ENCODE peak calls at places on chromosome 4, in ten cellular contexts. One of them, this sample, is unnamed.

GRCh38 chr4:4852591-4853362 is 6.7 kb upstream of the MSX1 start:
- DNase-seq in prostate gland: no peak
- DNase-seq in adrenal gland: no peak
- DNase-seq in tibial nerve: no peak
- DNase-seq in suprapubic skin: no peak
- DNase-seq in ovary: no peak
- DNase-seq in esophagus muscularis mucosa: no peak
- DNase-seq in lower leg skin: peak; percentile 44
- DNase-seq in NB4: no peak
- DNase-seq in A549: no peak
- DNase-seq in this sample: no peak

GRCh38 chr4:70892086-70892769 is 9.9 kb upstream of the MOB1B start:
- DNase-seq in prostate gland: no peak
- DNase-seq in adrenal gland: no peak
- DNase-seq in tibial nerve: peak; percentile 56
- DNase-seq in suprapubic skin: peak; percentile 62
- DNase-seq in ovary: no peak
- DNase-seq in esophagus muscularis mucosa: no peak
- DNase-seq in lower leg skin: peak; percentile 62
- DNase-seq in NB4: peak; percentile 84
- DNase-seq in A549: no peak
- DNase-seq in this sample: peak; percentile 40

GRCh38 chr4:26320159-26320452 is 708 bp upstream of the RBPJ start:
- DNase-seq in prostate gland: no peak
- DNase-seq in adrenal gland: no peak
- DNase-seq in tibial nerve: no peak
- DNase-seq in suprapubic skin: no peak
- DNase-seq in ovary: no peak
- DNase-seq in esophagus muscularis mucosa: no peak
- DNase-seq in lower leg skin: no peak
- DNase-seq in NB4: no peak
- DNase-seq in A549: no peak
- DNase-seq in this sample: no peak

GRCh38 chr4:14853186-14853946 is 148.9 kb upstream of the CPEB2 start:
- DNase-seq in prostate gland: no peak
- DNase-seq in adrenal gland: no peak
- DNase-seq in tibial nerve: no peak
- DNase-seq in suprapubic skin: no peak
- DNase-seq in ovary: no peak
- DNase-seq in esophagus muscularis mucosa: no peak
- DNase-seq in lower leg skin: no peak
- DNase-seq in NB4: no peak
- DNase-seq in A549: peak; percentile 39
- DNase-seq in this sample: no peak

GRCh38 chr4:124025423-124025822 is 628.8 kb downstream of the SPRY1 start:
- DNase-seq in prostate gland: no peak
- DNase-seq in adrenal gland: no peak
- DNase-seq in tibial nerve: no peak
- DNase-seq in suprapubic skin: no peak
- DNase-seq in ovary: no peak
- DNase-seq in esophagus muscularis mucosa: no peak
- DNase-seq in lower leg skin: no peak
- DNase-seq in NB4: no peak
- DNase-seq in A549: no peak
- DNase-seq in this sample: no peak

GRCh38 chr4:1357356-1358248 is 10.6 kb downstream of the UVSSA start:
- DNase-seq in prostate gland: no peak
- DNase-seq in adrenal gland: no peak
- DNase-seq in tibial nerve: no peak
- DNase-seq in suprapubic skin: no peak
- DNase-seq in ovary: no peak
- DNase-seq in esophagus muscularis mucosa: no peak
- DNase-seq in lower leg skin: no peak
- DNase-seq in NB4: no peak
- DNase-seq in A549: no peak
- DNase-seq in this sample: no peak

GRCh38 chr4:7625073-7625472 is 190.3 kb upstream of the PSAPL1 start:
- DNase-seq in prostate gland: no peak
- DNase-seq in adrenal gland: no peak
- DNase-seq in tibial nerve: no peak
- DNase-seq in suprapubic skin: no peak
- DNase-seq in ovary: no peak
- DNase-seq in esophagus muscularis mucosa: no peak
- DNase-seq in lower leg skin: no peak
- DNase-seq in NB4: no peak
- DNase-seq in A549: no peak
- DNase-seq in this sample: no peak

GRCh38 chr4:24798036-24798610 is 2.8 kb downstream of the SOD3 start:
- DNase-seq in prostate gland: no peak
- DNase-seq in adrenal gland: no peak
- DNase-seq in tibial nerve: no peak
- DNase-seq in suprapubic skin: no peak
- DNase-seq in ovary: no peak
- DNase-seq in esophagus muscularis mucosa: peak; percentile 79
- DNase-seq in lower leg skin: no peak
- DNase-seq in NB4: no peak
- DNase-seq in A549: no peak
- DNase-seq in this sample: no peak

GRCh38 chr4:174318829-174319764 is 35.4 kb downstream of the CEP44 start:
- DNase-seq in prostate gland: no peak
- DNase-seq in adrenal gland: no peak
- DNase-seq in tibial nerve: no peak
- DNase-seq in suprapubic skin: no peak
- DNase-seq in ovary: no peak
- DNase-seq in esophagus muscularis mucosa: no peak
- DNase-seq in lower leg skin: no peak
- DNase-seq in NB4: peak; percentile 48
- DNase-seq in A549: peak; percentile 36
- DNase-seq in this sample: no peak

GRCh38 chr4:106083065-106083464 is 187.8 kb downstream of the NPNT start:
- DNase-seq in prostate gland: no peak
- DNase-seq in adrenal gland: no peak
- DNase-seq in tibial nerve: no peak
- DNase-seq in suprapubic skin: no peak
- DNase-seq in ovary: no peak
- DNase-seq in esophagus muscularis mucosa: no peak
- DNase-seq in lower leg skin: no peak
- DNase-seq in NB4: no peak
- DNase-seq in A549: no peak
- DNase-seq in this sample: no peak

GRCh38 chr4:6991771-6992557 is 51.2 kb upstream of the TADA2B start:
- DNase-seq in prostate gland: peak; percentile 46
- DNase-seq in adrenal gland: peak; percentile 60
- DNase-seq in tibial nerve: no peak
- DNase-seq in suprapubic skin: no peak
- DNase-seq in ovary: no peak
- DNase-seq in esophagus muscularis mucosa: no peak
- DNase-seq in lower leg skin: peak; percentile 65
- DNase-seq in NB4: peak; percentile 27
- DNase-seq in A549: no peak
- DNase-seq in this sample: no peak

GRCh38 chr4:139453041-139453370 is 915 bp upstream of the RAB33B start:
- DNase-seq in prostate gland: peak; percentile 47
- DNase-seq in adrenal gland: no peak
- DNase-seq in tibial nerve: no peak
- DNase-seq in suprapubic skin: no peak
- DNase-seq in ovary: no peak
- DNase-seq in esophagus muscularis mucosa: no peak
- DNase-seq in lower leg skin: peak; percentile 61
- DNase-seq in NB4: peak; percentile 81
- DNase-seq in A549: peak; percentile 84
- DNase-seq in this sample: no peak

GRCh38 chr4:146959692-146960091 is 14.0 kb upstream of the TTC29 start:
- DNase-seq in prostate gland: no peak
- DNase-seq in adrenal gland: no peak
- DNase-seq in tibial nerve: no peak
- DNase-seq in suprapubic skin: no peak
- DNase-seq in ovary: no peak
- DNase-seq in esophagus muscularis mucosa: no peak
- DNase-seq in lower leg skin: no peak
- DNase-seq in NB4: no peak
- DNase-seq in A549: no peak
- DNase-seq in this sample: no peak

GRCh38 chr4:147550626-147551250 is 66.5 kb upstream of the TMEM184C start:
- DNase-seq in prostate gland: no peak
- DNase-seq in adrenal gland: no peak
- DNase-seq in tibial nerve: no peak
- DNase-seq in suprapubic skin: no peak
- DNase-seq in ovary: no peak
- DNase-seq in esophagus muscularis mucosa: no peak
- DNase-seq in lower leg skin: no peak
- DNase-seq in NB4: no peak
- DNase-seq in A549: no peak
- DNase-seq in this sample: no peak

GRCh38 chr4:25654971-25655963 is at the start of gene SLC34A2:
- DNase-seq in prostate gland: peak; percentile 19
- DNase-seq in adrenal gland: no peak
- DNase-seq in tibial nerve: no peak
- DNase-seq in suprapubic skin: no peak
- DNase-seq in ovary: no peak
- DNase-seq in esophagus muscularis mucosa: no peak
- DNase-seq in lower leg skin: no peak
- DNase-seq in NB4: no peak
- DNase-seq in A549: no peak
- DNase-seq in this sample: peak; percentile 24

GRCh38 chr4:54092800-54093608 is 7.0 kb upstream of the GSX2 start:
- DNase-seq in prostate gland: no peak
- DNase-seq in adrenal gland: no peak
- DNase-seq in tibial nerve: no peak
- DNase-seq in suprapubic skin: no peak
- DNase-seq in ovary: no peak
- DNase-seq in esophagus muscularis mucosa: no peak
- DNase-seq in lower leg skin: no peak
- DNase-seq in NB4: no peak
- DNase-seq in A549: no peak
- DNase-seq in this sample: no peak

GRCh38 chr4:76547167-76547760 is 112.2 kb downstream of the SHROOM3 start:
- DNase-seq in prostate gland: no peak
- DNase-seq in adrenal gland: no peak
- DNase-seq in tibial nerve: no peak
- DNase-seq in suprapubic skin: no peak
- DNase-seq in ovary: no peak
- DNase-seq in esophagus muscularis mucosa: no peak
- DNase-seq in lower leg skin: no peak
- DNase-seq in NB4: no peak
- DNase-seq in A549: no peak
- DNase-seq in this sample: no peak

GRCh38 chr4:150586162-150586561 is 4.2 kb downstream of the MAB21L2 start:
- DNase-seq in prostate gland: no peak
- DNase-seq in adrenal gland: no peak
- DNase-seq in tibial nerve: no peak
- DNase-seq in suprapubic skin: no peak
- DNase-seq in ovary: no peak
- DNase-seq in esophagus muscularis mucosa: no peak
- DNase-seq in lower leg skin: no peak
- DNase-seq in NB4: no peak
- DNase-seq in A549: no peak
- DNase-seq in this sample: no peak
- H3K4me3 ChIP-seq in prostate gland: no peak overlapping the region
- H3K4me3 ChIP-seq in adrenal gland: no peak overlapping the region
- H3K4me3 ChIP-seq in tibial nerve: no peak overlapping the region
- H3K4me3 ChIP-seq in suprapubic skin: no peak overlapping the region
- H3K4me3 ChIP-seq in ovary: no peak overlapping the region
- H3K4me3 ChIP-seq in esophagus muscularis mucosa: no peak overlapping the region
- H3K4me3 ChIP-seq in lower leg skin: no peak overlapping the region
- H3K4me3 ChIP-seq in NB4: no peak overlapping the region
- H3K4me3 ChIP-seq in A549: no peak overlapping the region
- H3K4me3 ChIP-seq in this sample: no peak overlapping the region

GRCh38 chr4:145481164-145481941 is at the start of gene SMAD1:
- DNase-seq in prostate gland: peak; percentile 83
- DNase-seq in adrenal gland: peak; percentile 83
- DNase-seq in tibial nerve: peak; percentile 63
- DNase-seq in suprapubic skin: peak; percentile 83
- DNase-seq in ovary: peak; percentile 84
- DNase-seq in esophagus muscularis mucosa: peak; percentile 93
- DNase-seq in lower leg skin: peak; percentile 80
- DNase-seq in NB4: no peak
- DNase-seq in A549: peak; percentile 72
- DNase-seq in this sample: peak; percentile 95
- TF ChIP-seq POLR2A in prostate gland: peak; percentile 60
- TF ChIP-seq POLR2A in adrenal gland: peak; percentile 76
- TF ChIP-seq POLR2A in tibial nerve: peak; percentile 57
- TF ChIP-seq POLR2A in suprapubic skin: no peak
- TF ChIP-seq POLR2A in ovary: peak; percentile 32
- TF ChIP-seq POLR2A in esophagus muscularis mucosa: peak; percentile 62
- TF ChIP-seq POLR2A in lower leg skin: peak; percentile 13
- TF ChIP-seq POLR2A in NB4: no peak
- TF ChIP-seq POLR2A in A549: peak; percentile 44
- TF ChIP-seq POLR2A in this sample: peak; percentile 89

GRCh38 chr4:158170691-158171455 is 2.0 kb downstream of the GASK1B start:
- DNase-seq in prostate gland: peak; percentile 84
- DNase-seq in adrenal gland: peak; percentile 87
- DNase-seq in tibial nerve: peak; percentile 49
- DNase-seq in suprapubic skin: peak; percentile 67
- DNase-seq in ovary: peak; percentile 88
- DNase-seq in esophagus muscularis mucosa: no peak
- DNase-seq in lower leg skin: peak; percentile 41
- DNase-seq in NB4: no peak
- DNase-seq in A549: no peak
- DNase-seq in this sample: peak; percentile 63

GRCh38 chr4:158168606-158169005 is 4.2 kb downstream of the GASK1B start:
- DNase-seq in prostate gland: no peak
- DNase-seq in adrenal gland: no peak
- DNase-seq in tibial nerve: no peak
- DNase-seq in suprapubic skin: no peak
- DNase-seq in ovary: no peak
- DNase-seq in esophagus muscularis mucosa: no peak
- DNase-seq in lower leg skin: no peak
- DNase-seq in NB4: no peak
- DNase-seq in A549: no peak
- DNase-seq in this sample: no peak

GRCh38 chr4:158169931-158170690 is 2.7 kb downstream of the GASK1B start:
- DNase-seq in prostate gland: no peak
- DNase-seq in adrenal gland: no peak
- DNase-seq in tibial nerve: no peak
- DNase-seq in suprapubic skin: no peak
- DNase-seq in ovary: no peak
- DNase-seq in esophagus muscularis mucosa: no peak
- DNase-seq in lower leg skin: no peak
- DNase-seq in NB4: no peak
- DNase-seq in A549: no peak
- DNase-seq in this sample: no peak

GRCh38 chr4:158171456-158171790 is 1.4 kb downstream of the GASK1B start:
- DNase-seq in prostate gland: no peak
- DNase-seq in adrenal gland: no peak
- DNase-seq in tibial nerve: no peak
- DNase-seq in suprapubic skin: no peak
- DNase-seq in ovary: no peak
- DNase-seq in esophagus muscularis mucosa: no peak
- DNase-seq in lower leg skin: no peak
- DNase-seq in NB4: no peak
- DNase-seq in A549: no peak
- DNase-seq in this sample: no peak

GRCh38 chr4:158169516-158169915 is 3.3 kb downstream of the GASK1B start:
- DNase-seq in prostate gland: no peak
- DNase-seq in adrenal gland: no peak
- DNase-seq in tibial nerve: no peak
- DNase-seq in suprapubic skin: no peak
- DNase-seq in ovary: no peak
- DNase-seq in esophagus muscularis mucosa: no peak
- DNase-seq in lower leg skin: no peak
- DNase-seq in NB4: no peak
- DNase-seq in A549: no peak
- DNase-seq in this sample: no peak
- H3K4me3 ChIP-seq in prostate gland: peak overlapping the region; percentile 39
- H3K4me3 ChIP-seq in adrenal gland: peak overlapping the region; percentile 58
- H3K4me3 ChIP-seq in tibial nerve: peak overlapping the region; percentile 59
- H3K4me3 ChIP-seq in suprapubic skin: peak overlapping the region; percentile 51
- H3K4me3 ChIP-seq in ovary: peak overlapping the region; percentile 61
- H3K4me3 ChIP-seq in esophagus muscularis mucosa: peak overlapping the region; percentile 56
- H3K4me3 ChIP-seq in lower leg skin: no peak overlapping the region
- H3K4me3 ChIP-seq in NB4: no peak overlapping the region
- H3K4me3 ChIP-seq in A549: no peak overlapping the region
- H3K4me3 ChIP-seq in this sample: peak overlapping the region; percentile 27

GRCh38 chr4:39750216-39750615 is 52.3 kb downstream of the UBE2K start:
- DNase-seq in prostate gland: no peak
- DNase-seq in adrenal gland: no peak
- DNase-seq in tibial nerve: no peak
- DNase-seq in suprapubic skin: no peak
- DNase-seq in ovary: no peak
- DNase-seq in esophagus muscularis mucosa: no peak
- DNase-seq in lower leg skin: no peak
- DNase-seq in NB4: no peak
- DNase-seq in A549: no peak
- DNase-seq in this sample: no peak
- TF ChIP-seq POLR2A in prostate gland: no peak
- TF ChIP-seq POLR2A in adrenal gland: no peak
- TF ChIP-seq POLR2A in tibial nerve: no peak
- TF ChIP-seq POLR2A in suprapubic skin: no peak
- TF ChIP-seq POLR2A in ovary: no peak
- TF ChIP-seq POLR2A in esophagus muscularis mucosa: no peak
- TF ChIP-seq POLR2A in lower leg skin: no peak
- TF ChIP-seq POLR2A in NB4: no peak
- TF ChIP-seq POLR2A in A549: no peak
- TF ChIP-seq POLR2A in this sample: no peak